ENCODE peak calls at places on chromosomes 3 and 15, in seven cellular contexts. L is left ventricle myocardium superior, T is NCI-H774, G is RPMI8226, O is fibroblast of pulmonary artery, U is NCI-H460, S is small intestine. F is an unnamed sample.

GRCh38 chr15:80549712-80550111 is 145.4 kb upstream of the ABHD17C start:
- DNase-seq in S (no peak), L (no peak), T (no peak), G (no peak), O (no peak), U (no peak), F (peak; percentile 12)

GRCh38 chr3:193791041-193792032 is 198.3 kb downstream of the OPA1 start:
- DNase-seq in G (no peak), O (no peak), T (peak; percentile 50), S (peak; percentile 39), U (no peak), L (no peak), F (no peak)

GRCh38 chr3:138942861-138943623 is 3.9 kb downstream of the FOXL2 start:
- DNase-seq in L (no peak), S (no peak), T (no peak), O (no peak), G (no peak), U (no peak), F (no peak)

GRCh38 chr3:11187678-11188077 is 33.4 kb downstream of the HRH1 start:
- DNase-seq in U (peak; percentile 21), L (no peak), S (no peak), T (no peak), G (no peak), O (peak; percentile 48), F (no peak)

GRCh38 chr3:36525115-36525711 is 144.9 kb downstream of the STAC start:
- DNase-seq in L (no peak), O (peak; percentile 67), T (no peak), G (no peak), S (no peak), U (no peak), F (peak; percentile 73)

GRCh38 chr15:37014566-37014965 is 85.8 kb downstream of the MEIS2 start:
- DNase-seq in U (no peak), G (no peak), T (no peak), L (no peak), O (no peak), S (no peak), F (no peak)

GRCh38 chr3:61848885-61849284 is 287.5 kb downstream of the PTPRG start:
- DNase-seq in T (no peak), G (no peak), L (no peak), O (peak; percentile 97), U (no peak), S (peak; percentile 4), F (peak; percentile 28)

GRCh38 chr3:44722103-44722401 is 7.4 kb upstream of the ZNF501 start:
- DNase-seq in O (no peak), G (no peak), L (no peak), S (no peak), U (no peak), T (no peak), F (no peak)

GRCh38 chr15:99826146-99826745 is 93.0 kb upstream of the LYSMD4 start:
- DNase-seq in T (no peak), U (no peak), O (no peak), G (no peak), L (no peak), S (no peak), F (no peak)

GRCh38 chr15:71853543-71853942 is 43.2 kb downstream of the NR2E3 start:
- DNase-seq in T (no peak), O (no peak), L (no peak), U (no peak), G (no peak), S (no peak), F (no peak)

F was measured in A172.